ENCODE peak calls at places on chromosomes 7 and 10, in ten cellular contexts. One of them, this sample, is unnamed.
A peak's percentile ranks its signal among the peaks of the same experiment; 100 is the strongest.

GRCh38 chr10:16116404-16117304 is 256.3 kb upstream of the MINDY3 start:
- DNase-seq in T-helper 22 cell: no peak
- DNase-seq in lung: no peak
- DNase-seq in stimulated activated CD8-positive, alpha-beta memory T cell treated with anti-CD3 and anti-CD28 coated beads, Interleukin-4, amount 100 ng/mL, for 24 hours: no peak
- DNase-seq in aorta: no peak
- DNase-seq in adrenal gland: no peak
- DNase-seq in cerebellar nuclear complex: no peak
- DNase-seq in dorsolateral prefrontal cortex: no peak
- DNase-seq in GM20000: peak; percentile 28
- DNase-seq in naive B cell: no peak
- DNase-seq in this sample: peak; percentile 3

GRCh38 chr7:43669286-43670081 is 59.8 kb downstream of the COA1 start:
- DNase-seq in dorsolateral prefrontal cortex: no peak
- DNase-seq in cerebellar nuclear complex: no peak
- DNase-seq in naive B cell: peak; percentile 32
- DNase-seq in T-helper 22 cell: peak; percentile 75
- DNase-seq in adrenal gland: no peak
- DNase-seq in stimulated activated CD8-positive, alpha-beta memory T cell treated with anti-CD3 and anti-CD28 coated beads, Interleukin-4, amount 100 ng/mL, for 24 hours: peak; percentile 65
- DNase-seq in GM20000: no peak
- DNase-seq in aorta: no peak
- DNase-seq in lung: no peak
- DNase-seq in this sample: peak; percentile 80

GRCh38 chr7:132575987-132576722 is at the start of gene PLXNA4:
- DNase-seq in lung: no peak
- DNase-seq in T-helper 22 cell: no peak
- DNase-seq in stimulated activated CD8-positive, alpha-beta memory T cell treated with anti-CD3 and anti-CD28 coated beads, Interleukin-4, amount 100 ng/mL, for 24 hours: no peak
- DNase-seq in dorsolateral prefrontal cortex: peak; percentile 48
- DNase-seq in aorta: peak; percentile 75
- DNase-seq in adrenal gland: no peak
- DNase-seq in cerebellar nuclear complex: no peak
- DNase-seq in GM20000: no peak
- DNase-seq in naive B cell: no peak
- DNase-seq in this sample: peak; percentile 11

GRCh38 chr10:80274396-80275134 is 14.9 kb downstream of the MAT1A start:
- DNase-seq in cerebellar nuclear complex: no peak
- DNase-seq in GM20000: no peak
- DNase-seq in aorta: no peak
- DNase-seq in dorsolateral prefrontal cortex: no peak
- DNase-seq in T-helper 22 cell: no peak
- DNase-seq in stimulated activated CD8-positive, alpha-beta memory T cell treated with anti-CD3 and anti-CD28 coated beads, Interleukin-4, amount 100 ng/mL, for 24 hours: no peak
- DNase-seq in lung: no peak
- DNase-seq in adrenal gland: no peak
- DNase-seq in naive B cell: no peak
- DNase-seq in this sample: no peak

GRCh38 chr7:96649981-96650380 is 59.7 kb downstream of the SEM1 start:
- DNase-seq in adrenal gland: no peak
- DNase-seq in GM20000: no peak
- DNase-seq in cerebellar nuclear complex: no peak
- DNase-seq in naive B cell: no peak
- DNase-seq in lung: no peak
- DNase-seq in T-helper 22 cell: no peak
- DNase-seq in aorta: no peak
- DNase-seq in stimulated activated CD8-positive, alpha-beta memory T cell treated with anti-CD3 and anti-CD28 coated beads, Interleukin-4, amount 100 ng/mL, for 24 hours: no peak
- DNase-seq in dorsolateral prefrontal cortex: no peak
- DNase-seq in this sample: no peak

GRCh38 chr10:13882112-13882711 is 295.4 kb downstream of the PRPF18 start:
- DNase-seq in T-helper 22 cell: no peak
- DNase-seq in lung: no peak
- DNase-seq in GM20000: no peak
- DNase-seq in cerebellar nuclear complex: no peak
- DNase-seq in stimulated activated CD8-positive, alpha-beta memory T cell treated with anti-CD3 and anti-CD28 coated beads, Interleukin-4, amount 100 ng/mL, for 24 hours: no peak
- DNase-seq in dorsolateral prefrontal cortex: no peak
- DNase-seq in adrenal gland: no peak
- DNase-seq in aorta: no peak
- DNase-seq in naive B cell: no peak
- DNase-seq in this sample: no peak

GRCh38 chr7:155355176-155355575 is 57.5 kb downstream of the INSIG1 start:
- DNase-seq in GM20000: no peak
- DNase-seq in dorsolateral prefrontal cortex: peak; percentile 15
- DNase-seq in T-helper 22 cell: no peak
- DNase-seq in lung: no peak
- DNase-seq in adrenal gland: no peak
- DNase-seq in naive B cell: no peak
- DNase-seq in aorta: no peak
- DNase-seq in stimulated activated CD8-positive, alpha-beta memory T cell treated with anti-CD3 and anti-CD28 coated beads, Interleukin-4, amount 100 ng/mL, for 24 hours: no peak
- DNase-seq in cerebellar nuclear complex: no peak
- DNase-seq in this sample: no peak

GRCh38 chr7:42624471-42624870 is 287.4 kb downstream of the C7orf25 start:
- DNase-seq in lung: no peak
- DNase-seq in GM20000: no peak
- DNase-seq in naive B cell: no peak
- DNase-seq in cerebellar nuclear complex: no peak
- DNase-seq in stimulated activated CD8-positive, alpha-beta memory T cell treated with anti-CD3 and anti-CD28 coated beads, Interleukin-4, amount 100 ng/mL, for 24 hours: no peak
- DNase-seq in T-helper 22 cell: no peak
- DNase-seq in aorta: no peak
- DNase-seq in dorsolateral prefrontal cortex: no peak
- DNase-seq in adrenal gland: no peak
- DNase-seq in this sample: no peak

GRCh38 chr10:88833156-88833555 is 18.5 kb downstream of the ANKRD22 start:
- DNase-seq in naive B cell: no peak
- DNase-seq in adrenal gland: no peak
- DNase-seq in aorta: no peak
- DNase-seq in cerebellar nuclear complex: no peak
- DNase-seq in GM20000: no peak
- DNase-seq in T-helper 22 cell: no peak
- DNase-seq in lung: no peak
- DNase-seq in dorsolateral prefrontal cortex: no peak
- DNase-seq in stimulated activated CD8-positive, alpha-beta memory T cell treated with anti-CD3 and anti-CD28 coated beads, Interleukin-4, amount 100 ng/mL, for 24 hours: no peak
- DNase-seq in this sample: no peak

GRCh38 chr10:61960396-61961120 is 59.1 kb downstream of the ARID5B start:
- DNase-seq in naive B cell: no peak
- DNase-seq in stimulated activated CD8-positive, alpha-beta memory T cell treated with anti-CD3 and anti-CD28 coated beads, Interleukin-4, amount 100 ng/mL, for 24 hours: no peak
- DNase-seq in adrenal gland: no peak
- DNase-seq in aorta: no peak
- DNase-seq in GM20000: no peak
- DNase-seq in dorsolateral prefrontal cortex: no peak
- DNase-seq in lung: no peak
- DNase-seq in cerebellar nuclear complex: no peak
- DNase-seq in T-helper 22 cell: no peak
- DNase-seq in this sample: no peak

GRCh38 chr10:114550756-114551290 is 107.3 kb downstream of the ABLIM1 start:
- DNase-seq in adrenal gland: peak; percentile 31
- DNase-seq in aorta: no peak
- DNase-seq in cerebellar nuclear complex: no peak
- DNase-seq in dorsolateral prefrontal cortex: no peak
- DNase-seq in GM20000: peak; percentile 24
- DNase-seq in naive B cell: no peak
- DNase-seq in T-helper 22 cell: no peak
- DNase-seq in stimulated activated CD8-positive, alpha-beta memory T cell treated with anti-CD3 and anti-CD28 coated beads, Interleukin-4, amount 100 ng/mL, for 24 hours: no peak
- DNase-seq in lung: no peak
- DNase-seq in this sample: no peak

GRCh38 chr10:103114876-103115275 is 78.2 kb downstream of the NT5C2 start:
- DNase-seq in cerebellar nuclear complex: no peak
- DNase-seq in aorta: no peak
- DNase-seq in T-helper 22 cell: no peak
- DNase-seq in GM20000: no peak
- DNase-seq in naive B cell: no peak
- DNase-seq in lung: no peak
- DNase-seq in stimulated activated CD8-positive, alpha-beta memory T cell treated with anti-CD3 and anti-CD28 coated beads, Interleukin-4, amount 100 ng/mL, for 24 hours: no peak
- DNase-seq in dorsolateral prefrontal cortex: no peak
- DNase-seq in adrenal gland: no peak
- DNase-seq in this sample: no peak

GRCh38 chr10:51224610-51225230 is 150.4 kb downstream of the PRKG1 start:
- DNase-seq in dorsolateral prefrontal cortex: no peak
- DNase-seq in aorta: no peak
- DNase-seq in T-helper 22 cell: no peak
- DNase-seq in naive B cell: no peak
- DNase-seq in GM20000: no peak
- DNase-seq in lung: no peak
- DNase-seq in cerebellar nuclear complex: no peak
- DNase-seq in stimulated activated CD8-positive, alpha-beta memory T cell treated with anti-CD3 and anti-CD28 coated beads, Interleukin-4, amount 100 ng/mL, for 24 hours: no peak
- DNase-seq in adrenal gland: no peak
- DNase-seq in this sample: no peak

GRCh38 chr10:28879875-28880381 is 202.6 kb downstream of the BAMBI start:
- DNase-seq in lung: no peak
- DNase-seq in adrenal gland: peak; percentile 28
- DNase-seq in cerebellar nuclear complex: no peak
- DNase-seq in dorsolateral prefrontal cortex: no peak
- DNase-seq in naive B cell: no peak
- DNase-seq in GM20000: no peak
- DNase-seq in stimulated activated CD8-positive, alpha-beta memory T cell treated with anti-CD3 and anti-CD28 coated beads, Interleukin-4, amount 100 ng/mL, for 24 hours: no peak
- DNase-seq in aorta: peak; percentile 80
- DNase-seq in T-helper 22 cell: no peak
- DNase-seq in this sample: no peak

GRCh38 chr10:49055231-49055850 is 60.0 kb downstream of the VSTM4 start:
- DNase-seq in naive B cell: no peak
- DNase-seq in stimulated activated CD8-positive, alpha-beta memory T cell treated with anti-CD3 and anti-CD28 coated beads, Interleukin-4, amount 100 ng/mL, for 24 hours: no peak
- DNase-seq in dorsolateral prefrontal cortex: no peak
- DNase-seq in adrenal gland: no peak
- DNase-seq in lung: no peak
- DNase-seq in T-helper 22 cell: no peak
- DNase-seq in GM20000: no peak
- DNase-seq in cerebellar nuclear complex: no peak
- DNase-seq in aorta: no peak
- DNase-seq in this sample: no peak

GRCh38 chr10:20855398-20856038 is 41.6 kb downstream of the NEBL start:
- DNase-seq in dorsolateral prefrontal cortex: no peak
- DNase-seq in cerebellar nuclear complex: no peak
- DNase-seq in GM20000: no peak
- DNase-seq in aorta: no peak
- DNase-seq in lung: no peak
- DNase-seq in stimulated activated CD8-positive, alpha-beta memory T cell treated with anti-CD3 and anti-CD28 coated beads, Interleukin-4, amount 100 ng/mL, for 24 hours: no peak
- DNase-seq in naive B cell: no peak
- DNase-seq in adrenal gland: no peak
- DNase-seq in T-helper 22 cell: no peak
- DNase-seq in this sample: no peak

GRCh38 chr7:72017756-72018155 is 394.4 kb downstream of the CALN1 start:
- DNase-seq in cerebellar nuclear complex: no peak
- DNase-seq in T-helper 22 cell: no peak
- DNase-seq in lung: no peak
- DNase-seq in dorsolateral prefrontal cortex: no peak
- DNase-seq in adrenal gland: no peak
- DNase-seq in aorta: no peak
- DNase-seq in GM20000: no peak
- DNase-seq in naive B cell: no peak
- DNase-seq in stimulated activated CD8-positive, alpha-beta memory T cell treated with anti-CD3 and anti-CD28 coated beads, Interleukin-4, amount 100 ng/mL, for 24 hours: no peak
- DNase-seq in this sample: no peak

GRCh38 chr10:87596351-87596750 is 63.3 kb upstream of the PAPSS2 start:
- DNase-seq in naive B cell: no peak
- DNase-seq in adrenal gland: no peak
- DNase-seq in aorta: no peak
- DNase-seq in cerebellar nuclear complex: no peak
- DNase-seq in T-helper 22 cell: no peak
- DNase-seq in lung: no peak
- DNase-seq in dorsolateral prefrontal cortex: no peak
- DNase-seq in GM20000: peak; percentile 18
- DNase-seq in stimulated activated CD8-positive, alpha-beta memory T cell treated with anti-CD3 and anti-CD28 coated beads, Interleukin-4, amount 100 ng/mL, for 24 hours: no peak
- DNase-seq in this sample: no peak

GRCh38 chr10:95889830-95890229 is 17.9 kb upstream of the CC2D2B start:
- DNase-seq in naive B cell: no peak
- DNase-seq in cerebellar nuclear complex: no peak
- DNase-seq in stimulated activated CD8-positive, alpha-beta memory T cell treated with anti-CD3 and anti-CD28 coated beads, Interleukin-4, amount 100 ng/mL, for 24 hours: no peak
- DNase-seq in T-helper 22 cell: no peak
- DNase-seq in dorsolateral prefrontal cortex: no peak
- DNase-seq in aorta: no peak
- DNase-seq in lung: no peak
- DNase-seq in GM20000: no peak
- DNase-seq in adrenal gland: no peak
- DNase-seq in this sample: no peak

GRCh38 chr7:4724648-4725013 is 42.5 kb downstream of the FOXK1 start:
- DNase-seq in GM20000: no peak
- DNase-seq in lung: no peak
- DNase-seq in T-helper 22 cell: no peak
- DNase-seq in cerebellar nuclear complex: no peak
- DNase-seq in naive B cell: no peak
- DNase-seq in adrenal gland: no peak
- DNase-seq in aorta: no peak
- DNase-seq in dorsolateral prefrontal cortex: no peak
- DNase-seq in stimulated activated CD8-positive, alpha-beta memory T cell treated with anti-CD3 and anti-CD28 coated beads, Interleukin-4, amount 100 ng/mL, for 24 hours: no peak
- DNase-seq in this sample: no peak

GRCh38 chr10:122828716-122829255 is 16.9 kb downstream of the CUZD1 start:
- DNase-seq in T-helper 22 cell: no peak
- DNase-seq in naive B cell: no peak
- DNase-seq in stimulated activated CD8-positive, alpha-beta memory T cell treated with anti-CD3 and anti-CD28 coated beads, Interleukin-4, amount 100 ng/mL, for 24 hours: no peak
- DNase-seq in cerebellar nuclear complex: no peak
- DNase-seq in lung: no peak
- DNase-seq in dorsolateral prefrontal cortex: no peak
- DNase-seq in adrenal gland: no peak
- DNase-seq in aorta: no peak
- DNase-seq in GM20000: no peak
- DNase-seq in this sample: no peak

GRCh38 chr7:33773053-33773452 is 132.3 kb upstream of the BMPER start:
- DNase-seq in aorta: no peak
- DNase-seq in T-helper 22 cell: no peak
- DNase-seq in cerebellar nuclear complex: no peak
- DNase-seq in naive B cell: no peak
- DNase-seq in dorsolateral prefrontal cortex: no peak
- DNase-seq in lung: no peak
- DNase-seq in stimulated activated CD8-positive, alpha-beta memory T cell treated with anti-CD3 and anti-CD28 coated beads, Interleukin-4, amount 100 ng/mL, for 24 hours: no peak
- DNase-seq in GM20000: no peak
- DNase-seq in adrenal gland: no peak
- DNase-seq in this sample: no peak

GRCh38 chr7:138538996-138539644 is 79.1 kb downstream of the TRIM24 start:
- DNase-seq in naive B cell: no peak
- DNase-seq in T-helper 22 cell: no peak
- DNase-seq in aorta: no peak
- DNase-seq in lung: no peak
- DNase-seq in cerebellar nuclear complex: no peak
- DNase-seq in adrenal gland: no peak
- DNase-seq in GM20000: no peak
- DNase-seq in stimulated activated CD8-positive, alpha-beta memory T cell treated with anti-CD3 and anti-CD28 coated beads, Interleukin-4, amount 100 ng/mL, for 24 hours: no peak
- DNase-seq in dorsolateral prefrontal cortex: no peak
- DNase-seq in this sample: no peak

GRCh38 chr10:4354382-4354812 is 471.6 kb upstream of the AKR1E2 start:
- DNase-seq in cerebellar nuclear complex: no peak
- DNase-seq in dorsolateral prefrontal cortex: no peak
- DNase-seq in adrenal gland: no peak
- DNase-seq in lung: no peak
- DNase-seq in T-helper 22 cell: no peak
- DNase-seq in aorta: no peak
- DNase-seq in naive B cell: no peak
- DNase-seq in GM20000: no peak
- DNase-seq in stimulated activated CD8-positive, alpha-beta memory T cell treated with anti-CD3 and anti-CD28 coated beads, Interleukin-4, amount 100 ng/mL, for 24 hours: no peak
- DNase-seq in this sample: no peak

GRCh38 chr7:55588379-55588699 is 16.0 kb upstream of the VOPP1 start:
- DNase-seq in adrenal gland: no peak
- DNase-seq in lung: no peak
- DNase-seq in aorta: no peak
- DNase-seq in cerebellar nuclear complex: no peak
- DNase-seq in stimulated activated CD8-positive, alpha-beta memory T cell treated with anti-CD3 and anti-CD28 coated beads, Interleukin-4, amount 100 ng/mL, for 24 hours: no peak
- DNase-seq in dorsolateral prefrontal cortex: no peak
- DNase-seq in naive B cell: no peak
- DNase-seq in GM20000: no peak
- DNase-seq in T-helper 22 cell: no peak
- DNase-seq in this sample: no peak

GRCh38 chr7:27678617-27679260 is 16.1 kb upstream of the HIBADH start:
- DNase-seq in dorsolateral prefrontal cortex: no peak
- DNase-seq in cerebellar nuclear complex: no peak
- DNase-seq in stimulated activated CD8-positive, alpha-beta memory T cell treated with anti-CD3 and anti-CD28 coated beads, Interleukin-4, amount 100 ng/mL, for 24 hours: no peak
- DNase-seq in naive B cell: no peak
- DNase-seq in aorta: no peak
- DNase-seq in GM20000: no peak
- DNase-seq in lung: no peak
- DNase-seq in T-helper 22 cell: no peak
- DNase-seq in adrenal gland: no peak
- DNase-seq in this sample: no peak

GRCh38 chr10:71842856-71843530 is 8.1 kb downstream of the PSAP start:
- DNase-seq in adrenal gland: no peak
- DNase-seq in T-helper 22 cell: no peak
- DNase-seq in aorta: peak; percentile 42
- DNase-seq in lung: no peak
- DNase-seq in cerebellar nuclear complex: no peak
- DNase-seq in stimulated activated CD8-positive, alpha-beta memory T cell treated with anti-CD3 and anti-CD28 coated beads, Interleukin-4, amount 100 ng/mL, for 24 hours: no peak
- DNase-seq in dorsolateral prefrontal cortex: no peak
- DNase-seq in GM20000: no peak
- DNase-seq in naive B cell: no peak
- DNase-seq in this sample: no peak

GRCh38 chr7:92731327-92732063 is 104.9 kb downstream of the CDK6 start:
- DNase-seq in naive B cell: peak; percentile 67
- DNase-seq in cerebellar nuclear complex: no peak
- DNase-seq in dorsolateral prefrontal cortex: no peak
- DNase-seq in lung: no peak
- DNase-seq in GM20000: peak; percentile 22
- DNase-seq in T-helper 22 cell: no peak
- DNase-seq in adrenal gland: no peak
- DNase-seq in aorta: no peak
- DNase-seq in stimulated activated CD8-positive, alpha-beta memory T cell treated with anti-CD3 and anti-CD28 coated beads, Interleukin-4, amount 100 ng/mL, for 24 hours: no peak
- DNase-seq in this sample: peak; percentile 41